ENCODE peak calls at places on chromosomes 16 and 17, in five cellular contexts. One of them, this sample, is unnamed.

GRCh38 chr17:75011788-75012319 is 616 bp upstream of the MRPL58 start:
- DNase-seq in mucosa of descending colon: no peak
- DNase-seq in LoVo: peak; percentile 13
- DNase-seq in caudate nucleus: peak; percentile 62
- DNase-seq in activated B cell treated with CpG ODN at 0.5 μM for 24 hours: no peak
- DNase-seq in this sample: no peak

GRCh38 chr16:24984903-24985675 is 30.1 kb downstream of the ARHGAP17 start:
- DNase-seq in activated B cell treated with CpG ODN at 0.5 μM for 24 hours: no peak
- DNase-seq in mucosa of descending colon: no peak
- DNase-seq in caudate nucleus: no peak
- DNase-seq in LoVo: no peak
- DNase-seq in this sample: no peak

GRCh38 chr17:82333279-82334171 is at the start of gene SECTM1:
- DNase-seq in activated B cell treated with CpG ODN at 0.5 μM for 24 hours: no peak
- DNase-seq in caudate nucleus: no peak
- DNase-seq in LoVo: peak; percentile 57
- DNase-seq in mucosa of descending colon: peak; percentile 82
- DNase-seq in this sample: no peak

GRCh38 chr17:49552070-49552751 is 23.5 kb upstream of the NXPH3 start:
- DNase-seq in LoVo: no peak
- DNase-seq in activated B cell treated with CpG ODN at 0.5 μM for 24 hours: no peak
- DNase-seq in mucosa of descending colon: no peak
- DNase-seq in caudate nucleus: no peak
- DNase-seq in this sample: no peak

GRCh38 chr17:77085916-77086432 is 54.8 kb upstream of the SEC14L1 start:
- DNase-seq in activated B cell treated with CpG ODN at 0.5 μM for 24 hours: no peak
- DNase-seq in mucosa of descending colon: peak; percentile 20
- DNase-seq in LoVo: no peak
- DNase-seq in caudate nucleus: no peak
- DNase-seq in this sample: no peak

GRCh38 chr17:82443465-82444283 is 6.9 kb downstream of the CYBC1 start:
- DNase-seq in activated B cell treated with CpG ODN at 0.5 μM for 24 hours: no peak
- DNase-seq in LoVo: no peak
- DNase-seq in mucosa of descending colon: peak; percentile 57
- DNase-seq in caudate nucleus: no peak
- DNase-seq in this sample: no peak

GRCh38 chr17:33667052-33667509 is 374.0 kb upstream of the ASIC2 start:
- DNase-seq in activated B cell treated with CpG ODN at 0.5 μM for 24 hours: no peak
- DNase-seq in caudate nucleus: no peak
- DNase-seq in mucosa of descending colon: no peak
- DNase-seq in LoVo: peak; percentile 4
- DNase-seq in this sample: peak; percentile 32

GRCh38 chr17:80742091-80742490 is 197.5 kb downstream of the RPTOR start:
- DNase-seq in LoVo: no peak
- DNase-seq in caudate nucleus: no peak
- DNase-seq in activated B cell treated with CpG ODN at 0.5 μM for 24 hours: no peak
- DNase-seq in mucosa of descending colon: no peak
- DNase-seq in this sample: no peak

GRCh38 chr16:63289834-63290460 is 1253.7 kb upstream of the CDH8 start:
- DNase-seq in caudate nucleus: peak; percentile 39
- DNase-seq in mucosa of descending colon: no peak
- DNase-seq in activated B cell treated with CpG ODN at 0.5 μM for 24 hours: no peak
- DNase-seq in LoVo: peak; percentile 16
- DNase-seq in this sample: no peak

GRCh38 chr17:82568997-82569393 is 49.5 kb downstream of the FOXK2 start:
- DNase-seq in caudate nucleus: no peak
- DNase-seq in mucosa of descending colon: no peak
- DNase-seq in LoVo: no peak
- DNase-seq in activated B cell treated with CpG ODN at 0.5 μM for 24 hours: no peak
- DNase-seq in this sample: no peak

GRCh38 chr16:83830091-83830768 is 22.5 kb downstream of the HSBP1 start:
- DNase-seq in LoVo: no peak
- DNase-seq in mucosa of descending colon: no peak
- DNase-seq in caudate nucleus: no peak
- DNase-seq in activated B cell treated with CpG ODN at 0.5 μM for 24 hours: no peak
- DNase-seq in this sample: no peak

GRCh38 chr17:14149751-14150150 is 80.4 kb downstream of the COX10 start:
- DNase-seq in mucosa of descending colon: no peak
- DNase-seq in activated B cell treated with CpG ODN at 0.5 μM for 24 hours: no peak
- DNase-seq in LoVo: no peak
- DNase-seq in caudate nucleus: no peak
- DNase-seq in this sample: no peak

GRCh38 chr17:60134396-60135159 is 15.2 kb upstream of the CA4 start:
- DNase-seq in activated B cell treated with CpG ODN at 0.5 μM for 24 hours: no peak
- DNase-seq in LoVo: no peak
- DNase-seq in mucosa of descending colon: no peak
- DNase-seq in caudate nucleus: no peak
- DNase-seq in this sample: no peak

GRCh38 chr16:68367440-68367839 is 56.6 kb downstream of the PRMT7 start:
- DNase-seq in activated B cell treated with CpG ODN at 0.5 μM for 24 hours: no peak
- DNase-seq in mucosa of descending colon: peak; percentile 45
- DNase-seq in LoVo: no peak
- DNase-seq in caudate nucleus: no peak
- DNase-seq in this sample: no peak

GRCh38 chr16:60720060-60720459 is 1316.2 kb downstream of the CDH8 start:
- DNase-seq in activated B cell treated with CpG ODN at 0.5 μM for 24 hours: no peak
- DNase-seq in caudate nucleus: no peak
- DNase-seq in LoVo: no peak
- DNase-seq in mucosa of descending colon: no peak
- DNase-seq in this sample: no peak

GRCh38 chr17:50588391-50589111 is 28.0 kb downstream of the CACNA1G start:
- DNase-seq in mucosa of descending colon: no peak
- DNase-seq in caudate nucleus: no peak
- DNase-seq in activated B cell treated with CpG ODN at 0.5 μM for 24 hours: no peak
- DNase-seq in LoVo: no peak
- DNase-seq in this sample: no peak

GRCh38 chr17:19619705-19620325 is 28.7 kb upstream of the ALDH3A2 start:
- DNase-seq in caudate nucleus: no peak
- DNase-seq in LoVo: no peak
- DNase-seq in activated B cell treated with CpG ODN at 0.5 μM for 24 hours: no peak
- DNase-seq in mucosa of descending colon: no peak
- DNase-seq in this sample: no peak

GRCh38 chr17:50112694-50113093 is 17.3 kb downstream of the SAMD14 start:
- DNase-seq in mucosa of descending colon: no peak
- DNase-seq in caudate nucleus: no peak
- DNase-seq in LoVo: no peak
- DNase-seq in activated B cell treated with CpG ODN at 0.5 μM for 24 hours: no peak
- DNase-seq in this sample: no peak

GRCh38 chr17:7133424-7133823 is 18.8 kb upstream of the ASGR2 start:
- DNase-seq in caudate nucleus: no peak
- DNase-seq in mucosa of descending colon: no peak
- DNase-seq in activated B cell treated with CpG ODN at 0.5 μM for 24 hours: peak; percentile 43
- DNase-seq in LoVo: no peak
- DNase-seq in this sample: peak; percentile 50

GRCh38 chr16:81175325-81175891 is 63.1 kb upstream of the BCO1 start:
- DNase-seq in LoVo: peak; percentile 12
- DNase-seq in mucosa of descending colon: no peak
- DNase-seq in activated B cell treated with CpG ODN at 0.5 μM for 24 hours: no peak
- DNase-seq in caudate nucleus: no peak
- DNase-seq in this sample: no peak

GRCh38 chr17:43779145-43780125 is 658 bp upstream of the DUSP3 start:
- DNase-seq in caudate nucleus: no peak
- DNase-seq in LoVo: no peak
- DNase-seq in activated B cell treated with CpG ODN at 0.5 μM for 24 hours: no peak
- DNase-seq in mucosa of descending colon: no peak
- DNase-seq in this sample: no peak

GRCh38 chr16:54883358-54883757 is 47.3 kb upstream of the IRX5 start:
- DNase-seq in LoVo: no peak
- DNase-seq in mucosa of descending colon: no peak
- DNase-seq in caudate nucleus: no peak
- DNase-seq in activated B cell treated with CpG ODN at 0.5 μM for 24 hours: no peak
- DNase-seq in this sample: no peak

GRCh38 chr17:77323413-77324171 is 182.8 kb downstream of the SEC14L1 start:
- DNase-seq in caudate nucleus: no peak
- DNase-seq in LoVo: no peak
- DNase-seq in mucosa of descending colon: peak; percentile 70
- DNase-seq in activated B cell treated with CpG ODN at 0.5 μM for 24 hours: no peak
- DNase-seq in this sample: peak; percentile 63

GRCh38 chr16:75341934-75342811 is 90.7 kb upstream of the BCAR1 start:
- DNase-seq in caudate nucleus: no peak
- DNase-seq in LoVo: peak; percentile 70
- DNase-seq in mucosa of descending colon: no peak
- DNase-seq in activated B cell treated with CpG ODN at 0.5 μM for 24 hours: no peak
- DNase-seq in this sample: no peak

GRCh38 chr16:9091867-9092281 is 430 bp downstream of the HAPSTR1 start:
- DNase-seq in mucosa of descending colon: peak; percentile 82
- DNase-seq in LoVo: no peak
- DNase-seq in caudate nucleus: no peak
- DNase-seq in activated B cell treated with CpG ODN at 0.5 μM for 24 hours: peak; percentile 60
- DNase-seq in this sample: peak; percentile 39